ENCODE peak calls at places on chromosome 1, in seven cellular contexts. One of them, this sample, is unnamed.

GRCh38 chr1:44650159-44650831 is 24.0 kb downstream of the TMEM53 start:
- DNase-seq in psoas muscle: peak; percentile 79
- DNase-seq in thoracic aorta: no peak
- DNase-seq in OCI-LY7: no peak
- DNase-seq in PC-9: no peak
- DNase-seq in CD8-positive, alpha-beta T cell: no peak
- DNase-seq in heart right ventricle: peak; percentile 53
- DNase-seq in this sample: no peak

GRCh38 chr1:9816199-9816598 is 7.6 kb downstream of the CLSTN1 start:
- DNase-seq in psoas muscle: no peak
- DNase-seq in thoracic aorta: no peak
- DNase-seq in OCI-LY7: no peak
- DNase-seq in PC-9: no peak
- DNase-seq in CD8-positive, alpha-beta T cell: no peak
- DNase-seq in heart right ventricle: no peak
- DNase-seq in this sample: no peak

GRCh38 chr1:119141020-119141424 is 569 bp upstream of the WARS2 start:
- DNase-seq in psoas muscle: no peak
- DNase-seq in thoracic aorta: no peak
- DNase-seq in OCI-LY7: peak; percentile 26
- DNase-seq in PC-9: peak; percentile 40
- DNase-seq in CD8-positive, alpha-beta T cell: no peak
- DNase-seq in heart right ventricle: peak; percentile 12
- DNase-seq in this sample: no peak

GRCh38 chr1:59431566-59432294 is 134.8 kb downstream of the FGGY start:
- DNase-seq in psoas muscle: no peak
- DNase-seq in thoracic aorta: no peak
- DNase-seq in OCI-LY7: no peak
- DNase-seq in PC-9: peak; percentile 42
- DNase-seq in CD8-positive, alpha-beta T cell: no peak
- DNase-seq in heart right ventricle: no peak
- DNase-seq in this sample: no peak

GRCh38 chr1:8107897-8108296 is 81.8 kb upstream of the ERRFI1 start:
- DNase-seq in psoas muscle: no peak
- DNase-seq in thoracic aorta: no peak
- DNase-seq in OCI-LY7: no peak
- DNase-seq in PC-9: no peak
- DNase-seq in CD8-positive, alpha-beta T cell: no peak
- DNase-seq in heart right ventricle: no peak
- DNase-seq in this sample: no peak

GRCh38 chr1:243844186-243844585 is 5.9 kb downstream of the AKT3 start:
- DNase-seq in psoas muscle: no peak
- DNase-seq in thoracic aorta: no peak
- DNase-seq in OCI-LY7: no peak
- DNase-seq in PC-9: no peak
- DNase-seq in CD8-positive, alpha-beta T cell: no peak
- DNase-seq in heart right ventricle: no peak
- DNase-seq in this sample: no peak

GRCh38 chr1:39205102-39205780 is 746 bp downstream of the MACF1 start:
- DNase-seq in psoas muscle: peak; percentile 58
- DNase-seq in thoracic aorta: no peak
- DNase-seq in OCI-LY7: peak; percentile 66
- DNase-seq in PC-9: no peak
- DNase-seq in CD8-positive, alpha-beta T cell: no peak
- DNase-seq in heart right ventricle: peak; percentile 55
- DNase-seq in this sample: no peak

GRCh38 chr1:215819114-215819513 is 252.0 kb downstream of the KCTD3 start:
- DNase-seq in psoas muscle: no peak
- DNase-seq in thoracic aorta: no peak
- DNase-seq in OCI-LY7: no peak
- DNase-seq in PC-9: no peak
- DNase-seq in CD8-positive, alpha-beta T cell: no peak
- DNase-seq in heart right ventricle: no peak
- DNase-seq in this sample: no peak

GRCh38 chr1:175192111-175192629 is 406 bp downstream of the KIAA0040 start:
- DNase-seq in psoas muscle: peak; percentile 70
- DNase-seq in thoracic aorta: no peak
- DNase-seq in OCI-LY7: peak; percentile 60
- DNase-seq in PC-9: peak; percentile 55
- DNase-seq in CD8-positive, alpha-beta T cell: no peak
- DNase-seq in heart right ventricle: peak; percentile 82
- DNase-seq in this sample: no peak

GRCh38 chr1:30185313-30185712 is 538.1 kb downstream of the MATN1 start:
- DNase-seq in psoas muscle: no peak
- DNase-seq in thoracic aorta: no peak
- DNase-seq in OCI-LY7: no peak
- DNase-seq in PC-9: no peak
- DNase-seq in CD8-positive, alpha-beta T cell: no peak
- DNase-seq in heart right ventricle: no peak
- DNase-seq in this sample: no peak

GRCh38 chr1:42165511-42166210 is 1.1 kb upstream of the GUCA2A start:
- DNase-seq in psoas muscle: no peak
- DNase-seq in thoracic aorta: no peak
- DNase-seq in OCI-LY7: no peak
- DNase-seq in PC-9: peak; percentile 97
- DNase-seq in CD8-positive, alpha-beta T cell: no peak
- DNase-seq in heart right ventricle: peak; percentile 64
- DNase-seq in this sample: no peak

GRCh38 chr1:53328490-53329182 is 766 bp upstream of the LRP8 start:
- DNase-seq in psoas muscle: peak; percentile 41
- DNase-seq in thoracic aorta: no peak
- DNase-seq in OCI-LY7: peak; percentile 62
- DNase-seq in PC-9: no peak
- DNase-seq in CD8-positive, alpha-beta T cell: no peak
- DNase-seq in heart right ventricle: no peak
- DNase-seq in this sample: no peak

GRCh38 chr1:156435551-156436318 is 64.8 kb downstream of the MEF2D start:
- DNase-seq in psoas muscle: no peak
- DNase-seq in thoracic aorta: no peak
- DNase-seq in OCI-LY7: no peak
- DNase-seq in PC-9: no peak
- DNase-seq in CD8-positive, alpha-beta T cell: no peak
- DNase-seq in heart right ventricle: no peak
- DNase-seq in this sample: no peak

DNA sequence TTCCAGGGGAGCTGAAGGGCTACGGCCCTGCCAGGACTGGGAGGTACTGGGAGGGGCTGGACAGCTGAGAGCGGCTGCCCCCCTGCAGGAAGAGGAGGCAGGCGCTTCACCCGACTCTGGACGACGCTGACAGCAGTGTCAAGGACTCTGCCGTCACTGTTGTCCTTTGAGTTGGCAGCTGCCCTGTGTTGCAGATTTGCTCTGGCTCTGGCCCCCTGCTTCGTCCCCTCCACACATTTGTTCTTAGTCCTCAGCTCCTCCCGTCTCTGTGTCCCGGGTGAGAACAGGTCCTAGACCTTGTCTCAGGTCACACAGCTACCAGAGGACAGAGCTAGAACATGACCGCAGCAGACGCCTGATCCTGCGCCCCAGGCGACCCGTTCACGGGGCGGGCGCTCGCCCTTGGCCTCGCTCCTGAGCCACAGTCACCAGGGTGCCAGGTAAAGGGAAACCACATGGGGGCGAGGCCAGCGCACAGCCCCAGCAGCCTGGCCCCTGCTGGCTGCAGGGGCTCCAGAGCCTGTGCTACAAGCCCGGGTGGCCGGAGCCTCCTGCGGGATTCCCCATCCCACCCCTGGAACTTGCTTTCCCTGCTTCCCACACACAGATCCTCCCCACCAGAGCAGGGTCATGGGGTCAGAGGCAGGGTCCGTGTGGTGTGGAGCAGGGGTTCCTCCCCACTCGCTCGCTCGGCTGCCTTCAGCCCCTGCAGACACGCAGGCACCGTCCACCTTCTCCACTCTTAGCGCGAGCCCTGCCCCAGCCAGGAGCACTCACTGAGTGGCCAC is 10.7 kb upstream of the NPHP4 start:
- DNase-seq in psoas muscle: peak; percentile 46
- DNase-seq in thoracic aorta: no peak
- DNase-seq in OCI-LY7: no peak
- DNase-seq in PC-9: no peak
- DNase-seq in CD8-positive, alpha-beta T cell: no peak
- DNase-seq in heart right ventricle: peak; percentile 62
- DNase-seq in this sample: no peak
- TF ChIP-seq CTCF in psoas muscle: no peak
- TF ChIP-seq CTCF in thoracic aorta: no peak
- TF ChIP-seq CTCF in OCI-LY7: no peak
- TF ChIP-seq CTCF in PC-9: no peak
- TF ChIP-seq CTCF in CD8-positive, alpha-beta T cell: no peak
- TF ChIP-seq CTCF in heart right ventricle: no peak
- TF ChIP-seq CTCF in this sample: no peak

DNA sequence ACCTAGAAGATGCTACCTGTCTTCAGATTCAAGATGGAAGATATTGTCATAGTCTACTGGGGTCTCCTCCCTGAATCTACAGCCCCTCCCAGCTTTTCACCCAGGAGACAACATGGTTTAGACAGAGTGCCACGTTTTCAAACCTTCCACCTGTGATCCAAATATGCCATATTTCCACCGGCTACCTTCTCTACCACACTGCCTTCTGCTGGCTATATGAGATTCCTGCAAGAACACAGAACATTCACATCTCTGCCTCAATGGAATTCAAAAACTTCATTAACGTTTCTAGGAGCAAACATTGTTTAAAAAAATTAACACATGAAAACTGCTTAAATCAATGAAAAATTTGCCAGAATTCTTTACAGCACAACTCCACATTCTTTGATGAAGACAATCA is 12.9 kb upstream of the LELP1 start:
- DNase-seq in psoas muscle: no peak
- DNase-seq in thoracic aorta: no peak
- DNase-seq in OCI-LY7: no peak
- DNase-seq in PC-9: no peak
- DNase-seq in CD8-positive, alpha-beta T cell: no peak
- DNase-seq in heart right ventricle: no peak
- DNase-seq in this sample: no peak
- TF ChIP-seq CTCF in psoas muscle: no peak
- TF ChIP-seq CTCF in thoracic aorta: no peak
- TF ChIP-seq CTCF in OCI-LY7: peak; percentile 55
- TF ChIP-seq CTCF in PC-9: peak; percentile 76
- TF ChIP-seq CTCF in CD8-positive, alpha-beta T cell: no peak
- TF ChIP-seq CTCF in heart right ventricle: no peak
- TF ChIP-seq CTCF in this sample: peak; percentile 46

DNA sequence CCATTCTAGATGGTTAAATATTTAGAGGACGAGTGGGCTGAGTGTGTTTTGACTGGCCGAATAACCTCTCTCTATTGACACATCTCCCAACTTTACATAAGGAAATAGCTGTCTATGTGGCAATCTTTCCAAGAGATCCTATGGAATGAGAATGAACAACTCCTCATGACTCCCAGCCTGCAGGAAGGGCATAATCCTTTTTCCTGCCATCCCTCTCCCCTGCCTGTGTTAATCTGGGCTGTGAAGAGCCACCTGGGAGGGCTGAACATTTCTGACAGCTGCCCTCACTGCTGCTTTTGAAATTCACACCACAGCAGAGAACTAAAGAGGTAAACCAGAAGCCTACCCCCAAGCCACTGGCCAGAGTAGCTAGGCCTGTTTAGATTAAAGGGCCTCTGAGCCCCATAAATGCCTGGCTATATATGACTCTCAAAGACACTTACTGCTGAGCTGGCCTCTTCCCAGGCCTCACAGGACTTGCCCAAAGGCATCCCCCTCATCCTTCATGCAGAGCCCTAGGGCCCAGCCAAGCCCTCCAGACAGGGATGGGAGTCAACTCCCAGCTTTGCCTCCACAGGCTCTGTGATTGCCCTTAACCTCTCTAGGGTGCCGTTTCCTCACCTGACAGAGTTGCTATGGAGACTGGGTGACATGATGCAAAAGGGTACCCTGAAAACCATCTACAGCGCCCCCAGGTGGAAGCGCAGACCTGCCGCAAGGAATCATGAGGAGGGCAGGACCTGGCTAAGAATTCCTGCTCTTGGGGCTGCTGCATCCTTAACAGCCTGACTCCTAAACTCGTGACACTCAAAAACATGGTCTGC is 42.0 kb upstream of the LDLRAP1 start:
- DNase-seq in psoas muscle: no peak
- DNase-seq in thoracic aorta: no peak
- DNase-seq in OCI-LY7: no peak
- DNase-seq in PC-9: peak; percentile 71
- DNase-seq in CD8-positive, alpha-beta T cell: no peak
- DNase-seq in heart right ventricle: no peak
- DNase-seq in this sample: no peak
- TF ChIP-seq CTCF in psoas muscle: no peak
- TF ChIP-seq CTCF in thoracic aorta: no peak
- TF ChIP-seq CTCF in OCI-LY7: peak; percentile 64
- TF ChIP-seq CTCF in PC-9: peak; percentile 22
- TF ChIP-seq CTCF in CD8-positive, alpha-beta T cell: peak; percentile 24
- TF ChIP-seq CTCF in heart right ventricle: peak; percentile 9
- TF ChIP-seq CTCF in this sample: peak; percentile 34

GRCh38 chr1:6762060-6762459 is 23.2 kb upstream of the CAMTA1 start:
- DNase-seq in psoas muscle: no peak
- DNase-seq in thoracic aorta: no peak
- DNase-seq in OCI-LY7: no peak
- DNase-seq in PC-9: peak; percentile 54
- DNase-seq in CD8-positive, alpha-beta T cell: no peak
- DNase-seq in heart right ventricle: no peak
- DNase-seq in this sample: no peak

GRCh38 chr1:6753320-6754140 is 31.7 kb upstream of the CAMTA1 start:
- DNase-seq in psoas muscle: no peak
- DNase-seq in thoracic aorta: no peak
- DNase-seq in OCI-LY7: no peak
- DNase-seq in PC-9: peak; percentile 35
- DNase-seq in CD8-positive, alpha-beta T cell: no peak
- DNase-seq in heart right ventricle: no peak
- DNase-seq in this sample: no peak

GRCh38 chr1:6756455-6756854 is 28.8 kb upstream of the CAMTA1 start:
- DNase-seq in psoas muscle: no peak
- DNase-seq in thoracic aorta: no peak
- DNase-seq in OCI-LY7: no peak
- DNase-seq in PC-9: no peak
- DNase-seq in CD8-positive, alpha-beta T cell: no peak
- DNase-seq in heart right ventricle: no peak
- DNase-seq in this sample: no peak

GRCh38 chr1:6761338-6761737 is 23.9 kb upstream of the CAMTA1 start:
- DNase-seq in psoas muscle: no peak
- DNase-seq in thoracic aorta: no peak
- DNase-seq in OCI-LY7: no peak
- DNase-seq in PC-9: no peak
- DNase-seq in CD8-positive, alpha-beta T cell: no peak
- DNase-seq in heart right ventricle: no peak
- DNase-seq in this sample: no peak

DNA sequence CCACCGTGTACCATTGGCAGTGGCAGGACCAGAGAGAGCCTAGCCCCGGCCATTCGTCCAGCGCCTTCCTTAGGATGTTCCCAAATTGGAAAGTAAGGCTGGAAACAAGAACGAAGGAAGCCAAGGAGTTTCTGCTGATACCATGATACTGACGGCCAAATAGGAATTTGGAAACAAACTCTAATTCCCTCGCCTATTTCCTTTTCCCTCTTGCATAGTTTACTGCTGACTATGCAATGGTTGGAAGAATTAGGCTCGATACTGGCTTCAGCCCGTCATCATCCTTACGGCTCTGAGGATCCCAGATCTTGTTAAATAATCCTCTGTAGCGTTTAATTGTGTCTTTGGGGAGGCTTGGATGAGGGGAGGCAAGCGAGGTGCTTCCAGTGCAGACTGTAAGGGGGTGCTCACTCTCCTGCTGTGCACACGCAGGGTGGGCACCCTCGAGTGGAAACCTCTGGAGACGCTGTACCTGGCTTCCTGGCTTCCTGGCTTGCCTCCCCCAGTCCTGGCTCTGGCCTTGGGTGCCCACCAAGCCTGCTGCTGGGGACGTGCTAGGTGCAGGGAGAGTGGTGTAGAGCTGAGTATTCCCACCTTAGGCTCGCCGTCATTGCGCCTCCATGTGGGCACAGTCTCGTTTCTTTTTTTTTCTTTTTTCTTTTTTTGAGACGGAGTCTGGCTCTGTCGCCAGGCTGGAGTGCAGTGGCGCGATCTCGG is 27.4 kb upstream of the CAMTA1 start:
- DNase-seq in psoas muscle: no peak
- DNase-seq in thoracic aorta: no peak
- DNase-seq in OCI-LY7: no peak
- DNase-seq in PC-9: no peak
- DNase-seq in CD8-positive, alpha-beta T cell: no peak
- DNase-seq in heart right ventricle: no peak
- DNase-seq in this sample: no peak
- TF ChIP-seq CTCF in psoas muscle: no peak
- TF ChIP-seq CTCF in thoracic aorta: no peak
- TF ChIP-seq CTCF in OCI-LY7: no peak
- TF ChIP-seq CTCF in PC-9: no peak
- TF ChIP-seq CTCF in CD8-positive, alpha-beta T cell: no peak
- TF ChIP-seq CTCF in heart right ventricle: no peak
- TF ChIP-seq CTCF in this sample: no peak

This sample was measured in GM12864.